ENCODE peak calls at places on chromosomes 13 and 19, in seven cellular contexts. H, S, U, V, W, X and R are unnamed samples.

GRCh38 chr13:56861472-56861871 is 279.2 kb upstream of the PRR20A start:
- DNase-seq in H (no peak), S (no peak), U (no peak), V (no peak), W (no peak), X (peak; percentile 0), R (peak; percentile 2)

GRCh38 chr19:38073806-38074685 is 150.0 kb downstream of the DPF1 start:
- DNase-seq in H (no peak), S (no peak), U (no peak), V (no peak), W (no peak), X (no peak), R (no peak)

GRCh38 chr13:113187905-113188595 is 20.4 kb downstream of the PCID2 start:
- DNase-seq in H (no peak), S (no peak), U (no peak), V (no peak), W (no peak), X (peak; percentile 90), R (no peak)

GRCh38 chr13:110195547-110196485 is 111.1 kb downstream of the COL4A1 start:
- DNase-seq in H (no peak), S (no peak), U (no peak), V (no peak), W (peak; percentile 58), X (peak; percentile 38), R (no peak)

GRCh38 chr13:99061411-99061810 is 83.5 kb upstream of the DOCK9 start:
- DNase-seq in H (no peak), S (no peak), U (no peak), V (no peak), W (no peak), X (no peak), R (no peak)

GRCh38 chr13:106432636-106433035 is 102.8 kb downstream of the EFNB2 start:
- DNase-seq in H (no peak), S (no peak), U (no peak), V (no peak), W (no peak), X (no peak), R (no peak)

GRCh38 chr19:58409010-58409790 is 751 bp downstream of the ZNF584 start:
- DNase-seq in H (no peak), S (no peak), U (no peak), V (no peak), W (peak; percentile 73), X (no peak), R (peak; percentile 49)

GRCh38 chr13:101649490-101650126 is 197.1 kb downstream of the ITGBL1 start:
- DNase-seq in H (no peak), S (no peak), U (no peak), V (no peak), W (no peak), X (peak; percentile 97), R (peak; percentile 45)

GRCh38 chr13:75021151-75021550 is 460.8 kb downstream of the TBC1D4 start:
- DNase-seq in H (no peak), S (no peak), U (no peak), V (no peak), W (no peak), X (no peak), R (no peak)

GRCh38 chr13:61898207-61898606 is 482.6 kb upstream of the PCDH20 start:
- DNase-seq in H (no peak), S (no peak), U (no peak), V (no peak), W (no peak), X (no peak), R (no peak)

GRCh38 chr19:49165865-49166301 is 8.3 kb downstream of the TRPM4 start:
- DNase-seq in H (no peak), S (no peak), U (no peak), V (no peak), W (no peak), X (no peak), R (peak; percentile 17)

GRCh38 chr13:23551213-23552008 is 18.8 kb upstream of the TNFRSF19 start:
- DNase-seq in H (no peak), S (no peak), U (no peak), V (no peak), W (no peak), X (no peak), R (no peak)

GRCh38 chr19:718251-719024 is 9.7 kb downstream of the PALM start:
- DNase-seq in H (no peak), S (no peak), U (no peak), V (no peak), W (no peak), X (no peak), R (no peak)

GRCh38 chr13:74816737-74817136 is 665.2 kb downstream of the TBC1D4 start:
- DNase-seq in H (no peak), S (no peak), U (no peak), V (no peak), W (no peak), X (no peak), R (no peak)

GRCh38 chr13:74767031-74767430 is 632.8 kb upstream of the KLF12 start:
- DNase-seq in H (no peak), S (no peak), U (no peak), V (no peak), W (no peak), X (peak; percentile 80), R (no peak)

GRCh38 chr13:25371608-25372274 is at the start of gene ATP8A2:
- DNase-seq in H (no peak), S (no peak), U (no peak), V (peak; percentile 17), W (no peak), X (no peak), R (peak; percentile 49)